ENCODE peak calls at places on chromosomes 2 and 18, in five cellular contexts. Q is AG04449, T is body of pancreas, R is HFF-Myc, C is AG04450. N is an unnamed sample.
A peak's percentile ranks its signal among the peaks of the same experiment; 100 is the strongest.

GRCh38 chr2:119460076-119460475 is 28.4 kb downstream of the TMEM37 start:
- DNase-seq in C (no peak), Q (no peak), R (no peak), T (no peak), N (no peak)

GRCh38 chr18:75109819-75110218 is 99.1 kb downstream of the PTGR3 start:
- DNase-seq in Q (no peak), C (no peak), R (no peak), T (no peak), N (no peak)

GRCh38 chr2:186544255-186544675 is 45.6 kb upstream of the ITGAV start:
- DNase-seq in Q (no peak), C (peak; percentile 68), T (no peak), R (peak; percentile 77), N (peak; percentile 60)

GRCh38 chr2:99890616-99891259 is 251.7 kb downstream of the AFF3 start:
- DNase-seq in Q (no peak), T (no peak), R (no peak), C (no peak), N (no peak)

GRCh38 chr18:43590182-43590903 is 313.1 kb upstream of the SYT4 start:
- DNase-seq in T (no peak), C (no peak), Q (no peak), R (no peak), N (no peak)

GRCh38 chr18:79245517-79246001 is 150.2 kb upstream of the NFATC1 start:
- DNase-seq in C (no peak), R (no peak), T (no peak), Q (no peak), N (no peak)

GRCh38 chr2:3536682-3537632 is 17.6 kb upstream of the ADI1 start:
- DNase-seq in C (no peak), T (no peak), Q (no peak), R (no peak), N (no peak)

GRCh38 chr2:9897331-9897737 is 54.1 kb downstream of the TAF1B start:
- DNase-seq in Q (peak; percentile 83), T (peak; percentile 35), R (peak; percentile 80), C (peak; percentile 81), N (peak; percentile 94)

GRCh38 chr2:1748176-1748740 is 3.9 kb upstream of the PXDN start:
- DNase-seq in R (no peak), T (no peak), C (no peak), Q (no peak), N (no peak)

GRCh38 chr2:97739020-97739892 is 25.9 kb downstream of the ZAP70 start:
- DNase-seq in C (no peak), Q (no peak), R (no peak), T (no peak), N (no peak)

GRCh38 chr2:35347561-35347960 is 1008.0 kb upstream of the CRIM1 start:
- DNase-seq in T (no peak), C (no peak), R (no peak), Q (no peak), N (no peak)

GRCh38 chr2:226766352-226767055 is 33.1 kb downstream of the IRS1 start:
- DNase-seq in T (no peak), C (no peak), R (no peak), Q (no peak), N (no peak)

GRCh38 chr18:31526374-31526773 is 28.4 kb downstream of the DSG2 start:
- DNase-seq in C (no peak), T (no peak), R (no peak), Q (no peak), N (no peak)

GRCh38 chr2:23583467-23583866 is 198.5 kb downstream of the KLHL29 start:
- DNase-seq in Q (no peak), R (no peak), C (no peak), T (no peak), N (no peak)

GRCh38 chr2:195563857-195564512 is 93.0 kb upstream of the SLC39A10 start:
- DNase-seq in C (peak; percentile 55), T (no peak), R (no peak), Q (peak; percentile 92), N (no peak)

GRCh38 chr2:235707411-235708096 is 213.7 kb downstream of the AGAP1 start:
- DNase-seq in R (no peak), Q (no peak), C (no peak), T (no peak), N (no peak)

GRCh38 chr2:20781656-20782265 is 41.1 kb downstream of the LDAH start:
- DNase-seq in C (no peak), T (no peak), Q (no peak), R (no peak), N (no peak)

GRCh38 chr2:184921676-184922075 is 323.3 kb downstream of the ZNF804A start:
- DNase-seq in R (no peak), C (no peak), T (no peak), Q (no peak), N (no peak)

GRCh38 chr2:239805043-239805329 is 220.2 kb downstream of the NDUFA10 start:
- DNase-seq in C (no peak), R (no peak), T (peak; percentile 6), Q (no peak), N (no peak)

GRCh38 chr18:48767090-48767670 is 183.6 kb downstream of the SMAD7 start:
- DNase-seq in Q (no peak), T (no peak), C (no peak), R (no peak), N (no peak)

GRCh38 chr2:218368621-218369153 is 12.0 kb downstream of the CATIP start:
- DNase-seq in C (no peak), Q (no peak), R (no peak), T (no peak), N (no peak)

GRCh38 chr18:3150274-3150673 is 69.5 kb downstream of the MYOM1 start:
- DNase-seq in Q (no peak), C (no peak), T (no peak), R (no peak), N (no peak)

GRCh38 chr2:98134601-98135000 is 47.6 kb downstream of the VWA3B start:
- DNase-seq in T (no peak), C (no peak), R (no peak), Q (no peak), N (peak; percentile 78)

GRCh38 chr2:168241208-168241607 is 6.2 kb downstream of the STK39 start:
- DNase-seq in T (no peak), Q (no peak), R (no peak), C (no peak), N (no peak)

GRCh38 chr18:295756-296155 is 27.9 kb upstream of the THOC1 start:
- DNase-seq in R (no peak), C (no peak), Q (no peak), T (no peak), N (no peak)

GRCh38 chr2:230085201-230085600 is 16.5 kb upstream of the SLC16A14 start:
- DNase-seq in T (no peak), R (no peak), Q (no peak), C (no peak), N (no peak)

GRCh38 chr2:101806123-101806522 is 108.6 kb downstream of the MAP4K4 start:
- DNase-seq in Q (no peak), T (no peak), R (no peak), C (no peak), N (peak; percentile 81)

GRCh38 chr18:77811510-77811909 is 561.9 kb downstream of the GALR1 start:
- DNase-seq in C (no peak), T (no peak), Q (no peak), R (no peak), N (no peak)

GRCh38 chr2:213766465-213766891 is 482.2 kb downstream of the SPAG16 start:
- DNase-seq in Q (no peak), R (no peak), C (no peak), T (no peak), N (no peak)

GRCh38 chr2:227472265-227473018 is 486 bp downstream of the AGFG1 start:
- DNase-seq in R (no peak), T (peak; percentile 34), C (no peak), Q (no peak), N (no peak)

GRCh38 chr2:174711206-174711605 is 53.1 kb downstream of the CHRNA1 start:
- DNase-seq in R (no peak), Q (no peak), C (peak; percentile 39), T (no peak), N (peak; percentile 3)

GRCh38 chr2:237410949-237411635 is 2.9 kb downstream of the COL6A3 start:
- DNase-seq in Q (no peak), T (no peak), R (no peak), C (no peak), N (no peak)
- H3K4me3 ChIP-seq in Q (peak overlapping the region; percentile 95), T (no peak overlapping the region), R (peak overlapping the region; percentile 82), C (peak overlapping the region; percentile 100), N (peak overlapping the region; percentile 65)

GRCh38 chr2:176177580-176178270 is 10.7 kb upstream of the HOXD1 start:
- DNase-seq in Q (no peak), R (no peak), T (no peak), C (no peak), N (no peak)
- H3K4me3 ChIP-seq in Q (peak overlapping the region; percentile 60), R (peak overlapping the region; percentile 11), T (no peak overlapping the region), C (no peak overlapping the region), N (peak overlapping the region; percentile 43)

DNA sequence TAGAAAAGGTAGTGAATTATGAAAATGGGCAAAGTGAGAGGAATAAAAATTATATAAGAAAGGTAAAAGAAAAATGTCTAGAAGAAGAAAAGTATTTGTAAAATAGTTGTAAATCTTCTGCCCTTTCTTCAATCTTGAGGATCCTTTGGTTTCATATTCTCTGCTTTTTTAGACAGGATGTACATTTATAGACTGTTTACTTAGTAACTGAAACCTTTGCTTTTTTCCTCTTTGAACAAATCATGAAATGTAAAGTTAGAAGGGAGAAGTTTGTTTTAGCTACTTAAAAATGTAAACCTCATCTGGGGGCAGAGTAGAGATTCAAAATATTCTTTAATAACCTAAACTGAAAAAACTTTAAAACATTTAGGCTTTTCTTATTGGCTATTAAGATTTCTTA is 150.4 kb upstream of the ITGA4 start:
- DNase-seq in C (no peak), T (no peak), R (no peak), Q (no peak), N (no peak)
- H3K4me3 ChIP-seq in C (no peak overlapping the region), T (no peak overlapping the region), R (no peak overlapping the region), Q (no peak overlapping the region), N (no peak overlapping the region)

GRCh38 chr2:12073217-12073852 is 326.9 kb downstream of the LPIN1 start:
- DNase-seq in T (no peak), Q (no peak), R (no peak), C (no peak), N (no peak)
- H3K4me3 ChIP-seq in T (no peak overlapping the region), Q (no peak overlapping the region), R (no peak overlapping the region), C (no peak overlapping the region), N (no peak overlapping the region)

DNA sequence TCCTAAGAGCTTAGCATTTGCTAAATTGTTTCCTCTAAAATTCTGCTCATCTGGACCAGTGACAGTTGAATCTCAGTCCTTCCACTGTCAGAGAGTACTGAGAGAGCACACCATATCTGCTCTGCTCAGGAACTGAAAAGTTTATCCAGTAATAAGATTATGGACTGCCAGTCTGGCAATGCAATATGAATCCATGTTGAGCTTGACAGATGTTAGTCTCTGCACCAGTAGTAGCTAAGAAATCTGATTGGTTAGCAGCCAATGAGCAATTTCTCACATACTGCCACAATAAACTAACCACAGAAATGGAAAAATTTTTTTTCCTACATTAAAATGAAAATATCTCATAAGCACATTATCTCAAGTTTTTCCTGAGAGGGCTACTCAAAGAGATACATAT is 2.3 kb downstream of the PRKD3 start:
- DNase-seq in C (no peak), R (no peak), Q (no peak), T (no peak), N (no peak)
- H3K4me3 ChIP-seq in C (peak overlapping the region; percentile 79), R (peak overlapping the region; percentile 88), Q (no peak overlapping the region), T (no peak overlapping the region), N (no peak overlapping the region)